ENCODE peak calls at places on chromosomes 3 and 15, in ten cellular contexts. One of them, this sample, is unnamed.

GRCh38 chr3:113167929-113168771 is 43.2 kb upstream of the BOC start:
- DNase-seq in RWPE2: no peak
- DNase-seq in fibroblast of mammary gland: no peak
- DNase-seq in astrocyte: no peak
- DNase-seq in mucosa of descending colon: no peak
- DNase-seq in body of pancreas: no peak
- DNase-seq in PC-9: no peak
- DNase-seq in adrenal gland: no peak
- DNase-seq in endothelial cell: no peak
- DNase-seq in fibroblast of the aortic adventitia: no peak
- DNase-seq in this sample: no peak

GRCh38 chr3:129118745-129119144 is 2.9 kb downstream of the RAB43 start:
- DNase-seq in RWPE2: no peak
- DNase-seq in fibroblast of mammary gland: no peak
- DNase-seq in astrocyte: no peak
- DNase-seq in mucosa of descending colon: no peak
- DNase-seq in body of pancreas: no peak
- DNase-seq in PC-9: no peak
- DNase-seq in adrenal gland: no peak
- DNase-seq in endothelial cell: no peak
- DNase-seq in fibroblast of the aortic adventitia: no peak
- DNase-seq in this sample: no peak

GRCh38 chr3:113234688-113235260 is 23.4 kb downstream of the BOC start:
- DNase-seq in RWPE2: no peak
- DNase-seq in fibroblast of mammary gland: peak; percentile 44
- DNase-seq in astrocyte: no peak
- DNase-seq in mucosa of descending colon: no peak
- DNase-seq in body of pancreas: no peak
- DNase-seq in PC-9: no peak
- DNase-seq in adrenal gland: no peak
- DNase-seq in endothelial cell: no peak
- DNase-seq in fibroblast of the aortic adventitia: no peak
- DNase-seq in this sample: no peak

GRCh38 chr3:13189639-13190375 is 116.6 kb upstream of the IQSEC1 start:
- DNase-seq in RWPE2: no peak
- DNase-seq in fibroblast of mammary gland: peak; percentile 6
- DNase-seq in astrocyte: peak; percentile 11
- DNase-seq in mucosa of descending colon: no peak
- DNase-seq in body of pancreas: no peak
- DNase-seq in PC-9: peak; percentile 15
- DNase-seq in adrenal gland: peak; percentile 73
- DNase-seq in endothelial cell: peak; percentile 45
- DNase-seq in fibroblast of the aortic adventitia: peak; percentile 8
- DNase-seq in this sample: no peak

GRCh38 chr3:33364060-33364459 is 76.1 kb downstream of the UBP1 start:
- DNase-seq in RWPE2: no peak
- DNase-seq in fibroblast of mammary gland: no peak
- DNase-seq in astrocyte: no peak
- DNase-seq in mucosa of descending colon: no peak
- DNase-seq in body of pancreas: no peak
- DNase-seq in PC-9: no peak
- DNase-seq in adrenal gland: no peak
- DNase-seq in endothelial cell: no peak
- DNase-seq in fibroblast of the aortic adventitia: no peak
- DNase-seq in this sample: no peak

GRCh38 chr3:189941679-189942078 is 179.0 kb downstream of the P3H2 start:
- DNase-seq in RWPE2: no peak
- DNase-seq in fibroblast of mammary gland: peak; percentile 58
- DNase-seq in astrocyte: peak; percentile 85
- DNase-seq in mucosa of descending colon: no peak
- DNase-seq in body of pancreas: peak; percentile 38
- DNase-seq in PC-9: no peak
- DNase-seq in adrenal gland: no peak
- DNase-seq in endothelial cell: no peak
- DNase-seq in fibroblast of the aortic adventitia: peak; percentile 53
- DNase-seq in this sample: no peak

GRCh38 chr3:63791974-63792373 is 27.1 kb upstream of the C3orf49 start:
- DNase-seq in RWPE2: no peak
- DNase-seq in fibroblast of mammary gland: peak; percentile 80
- DNase-seq in astrocyte: peak; percentile 39
- DNase-seq in mucosa of descending colon: no peak
- DNase-seq in body of pancreas: no peak
- DNase-seq in PC-9: no peak
- DNase-seq in adrenal gland: no peak
- DNase-seq in endothelial cell: no peak
- DNase-seq in fibroblast of the aortic adventitia: peak; percentile 77
- DNase-seq in this sample: no peak

GRCh38 chr3:21158801-21159564 is 592.0 kb downstream of the ZNF385D start:
- DNase-seq in RWPE2: no peak
- DNase-seq in fibroblast of mammary gland: peak; percentile 63
- DNase-seq in astrocyte: peak; percentile 12
- DNase-seq in mucosa of descending colon: no peak
- DNase-seq in body of pancreas: no peak
- DNase-seq in PC-9: no peak
- DNase-seq in adrenal gland: no peak
- DNase-seq in endothelial cell: no peak
- DNase-seq in fibroblast of the aortic adventitia: peak; percentile 73
- DNase-seq in this sample: no peak

GRCh38 chr3:122421101-122421500 is 5.2 kb upstream of the WDR5B start:
- DNase-seq in RWPE2: no peak
- DNase-seq in fibroblast of mammary gland: no peak
- DNase-seq in astrocyte: no peak
- DNase-seq in mucosa of descending colon: no peak
- DNase-seq in body of pancreas: no peak
- DNase-seq in PC-9: no peak
- DNase-seq in adrenal gland: no peak
- DNase-seq in endothelial cell: no peak
- DNase-seq in fibroblast of the aortic adventitia: no peak
- DNase-seq in this sample: no peak

GRCh38 chr15:39213385-39213840 is 367.5 kb upstream of the THBS1 start:
- DNase-seq in RWPE2: peak; percentile 92
- DNase-seq in fibroblast of mammary gland: peak; percentile 86
- DNase-seq in astrocyte: peak; percentile 100
- DNase-seq in mucosa of descending colon: no peak
- DNase-seq in body of pancreas: peak; percentile 66
- DNase-seq in PC-9: peak; percentile 85
- DNase-seq in adrenal gland: peak; percentile 49
- DNase-seq in endothelial cell: no peak
- DNase-seq in fibroblast of the aortic adventitia: peak; percentile 98
- DNase-seq in this sample: no peak

GRCh38 chr15:90667063-90667754 is 49.9 kb upstream of the BLM start:
- DNase-seq in RWPE2: peak; percentile 47
- DNase-seq in fibroblast of mammary gland: peak; percentile 34
- DNase-seq in astrocyte: no peak
- DNase-seq in mucosa of descending colon: no peak
- DNase-seq in body of pancreas: no peak
- DNase-seq in PC-9: peak; percentile 9
- DNase-seq in adrenal gland: no peak
- DNase-seq in endothelial cell: no peak
- DNase-seq in fibroblast of the aortic adventitia: no peak
- DNase-seq in this sample: no peak

GRCh38 chr3:69558912-69559311 is 173.0 kb upstream of the FRMD4B start:
- DNase-seq in RWPE2: no peak
- DNase-seq in fibroblast of mammary gland: peak; percentile 78
- DNase-seq in astrocyte: no peak
- DNase-seq in mucosa of descending colon: no peak
- DNase-seq in body of pancreas: peak; percentile 41
- DNase-seq in PC-9: no peak
- DNase-seq in adrenal gland: peak; percentile 29
- DNase-seq in endothelial cell: no peak
- DNase-seq in fibroblast of the aortic adventitia: peak; percentile 67
- DNase-seq in this sample: no peak

GRCh38 chr3:69562001-69562400 is 176.1 kb upstream of the FRMD4B start:
- DNase-seq in RWPE2: no peak
- DNase-seq in fibroblast of mammary gland: peak; percentile 22
- DNase-seq in astrocyte: no peak
- DNase-seq in mucosa of descending colon: no peak
- DNase-seq in body of pancreas: no peak
- DNase-seq in PC-9: no peak
- DNase-seq in adrenal gland: no peak
- DNase-seq in endothelial cell: no peak
- DNase-seq in fibroblast of the aortic adventitia: peak; percentile 46
- DNase-seq in this sample: no peak

GRCh38 chr3:69563968-69564367 is 175.3 kb upstream of the MITF start:
- DNase-seq in RWPE2: no peak
- DNase-seq in fibroblast of mammary gland: no peak
- DNase-seq in astrocyte: no peak
- DNase-seq in mucosa of descending colon: no peak
- DNase-seq in body of pancreas: no peak
- DNase-seq in PC-9: no peak
- DNase-seq in adrenal gland: no peak
- DNase-seq in endothelial cell: no peak
- DNase-seq in fibroblast of the aortic adventitia: no peak
- DNase-seq in this sample: no peak

GRCh38 chr3:69565316-69565715 is 173.9 kb upstream of the MITF start:
- DNase-seq in RWPE2: no peak
- DNase-seq in fibroblast of mammary gland: no peak
- DNase-seq in astrocyte: no peak
- DNase-seq in mucosa of descending colon: no peak
- DNase-seq in body of pancreas: no peak
- DNase-seq in PC-9: no peak
- DNase-seq in adrenal gland: no peak
- DNase-seq in endothelial cell: no peak
- DNase-seq in fibroblast of the aortic adventitia: no peak
- DNase-seq in this sample: no peak

DNA sequence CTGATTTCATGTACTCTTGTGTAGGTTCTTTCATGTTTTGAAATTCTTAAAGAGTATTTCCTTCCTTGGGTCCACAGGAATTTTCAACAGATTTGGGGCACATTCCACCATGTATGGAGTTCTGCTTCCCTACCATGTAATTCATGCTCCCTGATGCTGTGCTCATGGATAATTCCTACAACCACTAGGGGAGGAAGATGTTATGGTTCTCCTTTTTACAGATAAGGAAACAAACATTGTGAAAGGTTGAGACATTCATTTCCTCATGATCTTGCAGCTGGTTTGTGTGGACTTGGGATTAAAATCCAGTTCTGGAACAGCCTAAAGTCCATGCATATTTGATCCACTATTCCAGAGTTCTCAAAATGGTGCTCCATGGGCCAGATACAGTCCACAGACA is 174.9 kb upstream of the FRMD4B start:
- DNase-seq in RWPE2: no peak
- DNase-seq in fibroblast of mammary gland: no peak
- DNase-seq in astrocyte: no peak
- DNase-seq in mucosa of descending colon: no peak
- DNase-seq in body of pancreas: no peak
- DNase-seq in PC-9: no peak
- DNase-seq in adrenal gland: no peak
- DNase-seq in endothelial cell: no peak
- DNase-seq in fibroblast of the aortic adventitia: no peak
- DNase-seq in this sample: no peak
- TF ChIP-seq CTCF in RWPE2: no peak
- TF ChIP-seq CTCF in fibroblast of mammary gland: no peak
- TF ChIP-seq CTCF in astrocyte: no peak
- TF ChIP-seq CTCF in mucosa of descending colon: no peak
- TF ChIP-seq CTCF in body of pancreas: no peak
- TF ChIP-seq CTCF in PC-9: no peak
- TF ChIP-seq CTCF in adrenal gland: peak; percentile 11
- TF ChIP-seq CTCF in endothelial cell: no peak
- TF ChIP-seq CTCF in fibroblast of the aortic adventitia: no peak
- TF ChIP-seq CTCF in this sample: no peak

DNA sequence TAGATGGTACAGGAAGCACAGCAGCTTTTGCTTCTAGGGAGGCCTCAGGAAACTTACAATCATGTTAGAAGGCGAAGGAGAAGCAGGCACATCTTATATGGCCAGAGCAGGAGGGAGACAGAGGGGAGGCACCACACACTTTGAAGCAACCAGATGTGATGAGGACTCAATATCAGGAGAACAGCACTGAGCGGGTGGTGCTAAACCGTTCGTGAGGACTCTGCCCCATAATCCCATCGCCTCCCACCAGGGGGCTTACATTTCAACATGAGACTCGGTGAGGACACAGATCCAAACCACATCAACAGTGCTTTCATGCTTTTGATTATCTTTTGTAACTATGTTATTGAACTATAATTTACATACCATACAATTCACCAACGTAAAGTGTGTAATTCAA is 7.6 kb upstream of the TMEM44 start:
- DNase-seq in RWPE2: no peak
- DNase-seq in fibroblast of mammary gland: peak; percentile 30
- DNase-seq in astrocyte: peak; percentile 42
- DNase-seq in mucosa of descending colon: no peak
- DNase-seq in body of pancreas: no peak
- DNase-seq in PC-9: no peak
- DNase-seq in adrenal gland: no peak
- DNase-seq in endothelial cell: peak; percentile 55
- DNase-seq in fibroblast of the aortic adventitia: peak; percentile 17
- DNase-seq in this sample: no peak
- TF ChIP-seq CTCF in RWPE2: peak; percentile 6
- TF ChIP-seq CTCF in fibroblast of mammary gland: peak; percentile 41
- TF ChIP-seq CTCF in astrocyte: peak; percentile 43
- TF ChIP-seq CTCF in mucosa of descending colon: no peak
- TF ChIP-seq CTCF in body of pancreas: no peak
- TF ChIP-seq CTCF in PC-9: no peak
- TF ChIP-seq CTCF in adrenal gland: no peak
- TF ChIP-seq CTCF in endothelial cell: peak; percentile 42
- TF ChIP-seq CTCF in fibroblast of the aortic adventitia: peak; percentile 12
- TF ChIP-seq CTCF in this sample: peak; percentile 12

GRCh38 chr3:196502775-196503181 is 790 bp downstream of the RNF168 start:
- DNase-seq in RWPE2: no peak
- DNase-seq in fibroblast of mammary gland: peak; percentile 94
- DNase-seq in astrocyte: peak; percentile 88
- DNase-seq in mucosa of descending colon: peak; percentile 66
- DNase-seq in body of pancreas: peak; percentile 61
- DNase-seq in PC-9: peak; percentile 41
- DNase-seq in adrenal gland: peak; percentile 70
- DNase-seq in endothelial cell: peak; percentile 48
- DNase-seq in fibroblast of the aortic adventitia: peak; percentile 93
- DNase-seq in this sample: no peak
- TF ChIP-seq CTCF in RWPE2: no peak
- TF ChIP-seq CTCF in fibroblast of mammary gland: no peak
- TF ChIP-seq CTCF in astrocyte: no peak
- TF ChIP-seq CTCF in mucosa of descending colon: no peak
- TF ChIP-seq CTCF in body of pancreas: no peak
- TF ChIP-seq CTCF in PC-9: no peak
- TF ChIP-seq CTCF in adrenal gland: no peak
- TF ChIP-seq CTCF in endothelial cell: no peak
- TF ChIP-seq CTCF in fibroblast of the aortic adventitia: no peak
- TF ChIP-seq CTCF in this sample: no peak

DNA sequence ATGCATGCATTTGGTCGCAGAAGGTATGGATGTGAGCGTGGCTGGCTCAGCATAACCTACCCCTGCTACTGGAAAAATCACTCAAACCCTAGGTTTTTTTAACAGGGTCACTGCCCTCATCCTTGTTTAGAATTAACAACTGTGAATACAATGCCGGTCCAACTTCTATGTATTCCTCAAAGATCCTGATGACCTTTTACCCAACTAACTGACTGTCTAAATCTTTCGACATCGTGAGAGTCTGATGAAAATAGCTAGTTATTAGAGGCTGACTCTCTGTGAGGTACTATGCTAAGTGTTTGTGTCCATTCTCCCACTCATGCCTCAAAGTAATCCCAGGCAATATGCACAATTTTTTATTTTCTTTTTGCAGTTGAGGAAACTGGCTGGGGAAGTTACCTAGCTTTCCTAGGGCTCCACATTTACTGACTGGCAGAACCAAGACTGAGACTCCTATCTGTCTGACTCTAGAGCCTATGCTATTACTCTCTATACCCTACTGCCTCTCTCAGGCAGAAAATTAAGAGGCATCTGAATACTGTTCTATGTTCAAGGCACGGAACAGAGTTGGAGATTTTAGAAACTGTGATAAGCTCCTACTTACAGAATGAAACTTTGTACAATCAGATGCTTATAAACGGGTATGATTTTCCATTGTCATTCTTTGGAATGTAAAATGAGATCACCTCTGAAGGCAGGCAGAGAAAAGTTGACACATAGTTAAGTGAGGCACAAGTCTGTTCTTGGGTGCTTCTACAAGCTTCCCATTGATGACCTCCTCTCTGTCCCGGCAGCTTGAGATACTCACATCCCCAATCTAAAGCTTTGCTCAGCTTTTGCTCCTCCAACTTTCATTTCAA is 56.4 kb downstream of the FILIP1L start:
- DNase-seq in RWPE2: no peak
- DNase-seq in fibroblast of mammary gland: peak; percentile 23
- DNase-seq in astrocyte: no peak
- DNase-seq in mucosa of descending colon: no peak
- DNase-seq in body of pancreas: no peak
- DNase-seq in PC-9: no peak
- DNase-seq in adrenal gland: no peak
- DNase-seq in endothelial cell: no peak
- DNase-seq in fibroblast of the aortic adventitia: peak; percentile 44
- DNase-seq in this sample: no peak
- TF ChIP-seq CTCF in RWPE2: no peak
- TF ChIP-seq CTCF in fibroblast of mammary gland: no peak
- TF ChIP-seq CTCF in astrocyte: no peak
- TF ChIP-seq CTCF in mucosa of descending colon: no peak
- TF ChIP-seq CTCF in body of pancreas: no peak
- TF ChIP-seq CTCF in PC-9: no peak
- TF ChIP-seq CTCF in adrenal gland: no peak
- TF ChIP-seq CTCF in endothelial cell: no peak
- TF ChIP-seq CTCF in fibroblast of the aortic adventitia: peak; percentile 19
- TF ChIP-seq CTCF in this sample: no peak